ENCODE peak calls at places on chromosome 6, in five cellular contexts. J is foreskin fibroblast, G is IMR-90, D is tibial artery, W is pancreas. N is an unnamed sample.
A peak's percentile ranks its signal among the peaks of the same experiment; 100 is the strongest.

GRCh38 chr6:33343953-33344611 is 26.5 kb upstream of the ZBTB22 start:
- DNase-seq in W (no peak), D (no peak), G (no peak), J (no peak), N (no peak)

GRCh38 chr6:24432611-24433010 is 29.9 kb downstream of the MRS2 start:
- DNase-seq in J (no peak), D (no peak), G (no peak), W (no peak), N (no peak)

GRCh38 chr6:32086661-32087573 is 22.2 kb downstream of the TNXB start:
- DNase-seq in J (peak; percentile 84), G (peak; percentile 88), W (no peak), D (no peak), N (peak; percentile 35)

GRCh38 chr6:149118737-149119653 is 198.5 kb upstream of the TAB2 start:
- DNase-seq in W (no peak), G (no peak), J (no peak), D (no peak), N (no peak)

GRCh38 chr6:11009353-11009752 is 34.8 kb downstream of the ELOVL2 start:
- DNase-seq in W (no peak), J (no peak), G (peak; percentile 61), D (no peak), N (peak; percentile 66)

GRCh38 chr6:157464653-157465535 is 83.9 kb downstream of the ZDHHC14 start:
- DNase-seq in W (no peak), D (no peak), G (no peak), J (no peak), N (no peak)

GRCh38 chr6:52931351-52931750 is 21.9 kb upstream of the GSTA3 start:
- DNase-seq in J (no peak), W (no peak), G (no peak), D (no peak), N (no peak)

GRCh38 chr6:53199156-53199555 is 50.5 kb upstream of the GCM1 start:
- DNase-seq in J (no peak), D (no peak), W (no peak), G (no peak), N (no peak)

GRCh38 chr6:6679633-6680032 is 91.1 kb downstream of the LY86 start:
- DNase-seq in J (no peak), G (no peak), D (no peak), W (no peak), N (no peak)

GRCh38 chr6:149233056-149233715 is 84.3 kb upstream of the TAB2 start:
- DNase-seq in D (no peak), W (no peak), G (peak; percentile 93), J (peak; percentile 73), N (peak; percentile 87)

GRCh38 chr6:43817192-43817591 is 47.2 kb downstream of the VEGFA start:
- DNase-seq in W (no peak), J (peak; percentile 37), G (peak; percentile 31), D (no peak), N (peak; percentile 40)

GRCh38 chr6:33772902-33773472 is 15.9 kb downstream of the LEMD2 start:
- DNase-seq in G (no peak), J (no peak), D (no peak), W (peak; percentile 9), N (peak; percentile 39)

GRCh38 chr6:52312461-52312860 is 27.9 kb upstream of the MCM3 start:
- DNase-seq in D (no peak), J (no peak), G (no peak), W (no peak), N (no peak)

GRCh38 chr6:1020133-1020532 is 291.8 kb upstream of the FOXQ1 start:
- DNase-seq in D (no peak), J (no peak), W (no peak), G (no peak), N (no peak)

GRCh38 chr6:1144842-1145755 is 166.8 kb upstream of the FOXQ1 start:
- DNase-seq in W (no peak), G (peak; percentile 76), D (no peak), J (peak; percentile 88), N (no peak)

GRCh38 chr6:52352239-52353008 is 9.5 kb upstream of the PAQR8 start:
- DNase-seq in D (peak; percentile 31), W (no peak), G (peak; percentile 98), J (peak; percentile 95), N (peak; percentile 97)

GRCh38 chr6:157980288-157981131 is 1.2 kb upstream of the SYNJ2 start:
- DNase-seq in D (no peak), W (no peak), G (no peak), J (no peak), N (no peak)

GRCh38 chr6:132456700-132457143 is 55.4 kb upstream of the MOXD1 start:
- DNase-seq in D (no peak), J (peak; percentile 68), W (no peak), G (no peak), N (no peak)

GRCh38 chr6:37549186-37549957 is 49.7 kb upstream of the CCDC167 start:
- DNase-seq in G (no peak), W (no peak), J (no peak), D (no peak), N (no peak)

GRCh38 chr6:92777146-92777740 is 642.1 kb downstream of the EPHA7 start:
- DNase-seq in G (peak; percentile 42), D (no peak), W (no peak), J (peak; percentile 1), N (peak; percentile 62)

GRCh38 chr6:47729019-47729418 is 30.6 kb downstream of the ADGRF4 start:
- DNase-seq in D (no peak), W (no peak), J (no peak), G (no peak), N (peak; percentile 91)

GRCh38 chr6:46719099-46719498 is 16.1 kb downstream of the PLA2G7 start:
- DNase-seq in G (peak; percentile 41), D (no peak), J (peak; percentile 64), W (no peak), N (peak; percentile 96)

GRCh38 chr6:134674562-134674961 is 275.3 kb downstream of the ALDH8A1 start:
- DNase-seq in W (no peak), J (no peak), D (no peak), G (no peak), N (no peak)

GRCh38 chr6:42370323-42370985 is 81.3 kb downstream of the TRERF1 start:
- DNase-seq in J (no peak), W (no peak), G (no peak), D (no peak), N (no peak)

GRCh38 chr6:34015576-34015975 is 130.3 kb downstream of the GRM4 start:
- DNase-seq in G (no peak), D (no peak), J (no peak), W (no peak), N (no peak)

GRCh38 chr6:150696156-150696555 is 96.5 kb downstream of the PLEKHG1 start:
- DNase-seq in D (no peak), W (no peak), G (no peak), J (no peak), N (no peak)

GRCh38 chr6:14661188-14661587 is 543.6 kb downstream of the CD83 start:
- DNase-seq in G (peak; percentile 89), D (no peak), W (no peak), J (no peak), N (peak; percentile 39)

GRCh38 chr6:167437888-167438484 is 113.1 kb downstream of the TTLL2 start:
- DNase-seq in J (no peak), W (no peak), G (no peak), D (no peak), N (no peak)

GRCh38 chr6:147117580-147117979 is 86.6 kb upstream of the STXBP5 start:
- DNase-seq in W (no peak), J (peak; percentile 45), G (peak; percentile 49), D (no peak), N (no peak)

GRCh38 chr6:113650610-113650979 is 206.6 kb upstream of the MARCKS start:
- DNase-seq in G (no peak), W (no peak), D (no peak), J (no peak), N (no peak)

GRCh38 chr6:166032366-166033171 is 135.1 kb downstream of the TBXT start:
- DNase-seq in D (no peak), W (no peak), J (peak; percentile 80), G (peak; percentile 90), N (no peak)

GRCh38 chr6:44652551-44652950 is 265.0 kb downstream of the CDC5L start:
- DNase-seq in W (no peak), J (peak; percentile 50), D (no peak), G (peak; percentile 25), N (no peak)

GRCh38 chr6:73722318-73723060 is 26.5 kb downstream of the CD109 start:
- DNase-seq in W (no peak), D (no peak), J (peak; percentile 95), G (peak; percentile 93), N (peak; percentile 90)

GRCh38 chr6:151999194-151999593 is 191.7 kb downstream of the ESR1 start:
- DNase-seq in W (no peak), G (no peak), D (no peak), J (peak; percentile 65), N (peak; percentile 57)

GRCh38 chr6:116773886-116774285 is 8.4 kb upstream of the FAM162B start:
- DNase-seq in G (no peak), J (peak; percentile 25), W (no peak), D (no peak), N (no peak)

GRCh38 chr6:116783852-116784251 is 18.3 kb upstream of the FAM162B start:
- DNase-seq in J (peak; percentile 48), W (no peak), G (peak; percentile 15), D (no peak), N (peak; percentile 4)

DNA sequence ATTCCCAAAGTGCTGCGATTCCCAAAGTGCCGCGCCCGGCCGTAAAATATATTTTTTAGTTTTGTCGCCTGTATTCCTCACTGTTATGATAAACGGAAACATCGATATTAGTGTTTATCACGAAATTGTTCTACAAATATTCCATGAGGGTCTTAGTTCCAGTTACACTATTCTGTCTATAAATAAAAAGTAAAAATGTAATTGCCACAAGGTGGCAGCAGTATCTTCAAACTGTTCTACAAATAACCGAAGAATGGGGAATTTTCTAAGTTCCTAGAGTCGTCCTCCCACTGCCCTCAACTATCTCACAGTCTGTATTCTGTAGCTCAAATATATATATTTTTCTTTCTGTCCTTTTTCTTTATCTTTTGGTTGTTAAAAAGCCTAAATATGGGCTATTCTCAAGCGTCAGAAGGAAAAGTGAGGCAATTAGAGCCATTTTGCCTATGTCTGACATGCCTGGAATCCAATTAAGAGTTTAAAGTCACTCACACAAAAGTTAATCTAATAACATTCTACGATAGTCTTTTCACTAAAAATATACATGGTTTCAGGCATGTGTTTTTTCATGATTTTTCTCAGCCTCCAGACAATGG is 14.1 kb upstream of the FAM162B start:
- DNase-seq in W (no peak), G (peak; percentile 36), D (no peak), J (peak; percentile 53), N (peak; percentile 36)
- H3K4me3 ChIP-seq in W (no peak overlapping the region), G (no peak overlapping the region), D (no peak overlapping the region), J (no peak overlapping the region), N (no peak overlapping the region)

DNA sequence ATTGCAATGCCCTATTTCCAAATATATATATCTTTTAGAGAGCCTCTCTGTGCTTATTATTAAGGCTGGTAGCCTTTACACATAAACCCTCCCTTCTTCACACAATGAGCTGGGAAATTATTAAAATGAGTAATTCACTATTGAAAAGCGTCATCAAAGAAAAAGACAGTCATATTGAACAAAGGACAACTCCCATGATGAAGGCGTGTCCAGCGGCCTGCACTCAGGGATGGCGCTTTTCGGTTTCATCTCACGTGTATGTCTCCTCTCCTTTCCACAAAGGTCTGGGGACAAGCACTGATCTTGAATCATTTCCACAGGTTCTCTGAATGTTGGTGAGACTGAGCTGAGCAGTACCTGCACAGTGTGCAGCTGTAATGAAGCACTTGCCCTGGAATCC is 3.5 kb downstream of the SERPINB9 start:
- DNase-seq in J (no peak), D (no peak), W (no peak), G (no peak), N (no peak)
- H3K4me3 ChIP-seq in J (no peak overlapping the region), D (no peak overlapping the region), W (no peak overlapping the region), G (no peak overlapping the region), N (no peak overlapping the region)

GRCh38 chr6:99612551-99613397 is 6.1 kb downstream of the PRDM13 start:
- DNase-seq in J (no peak), G (no peak), W (no peak), D (no peak), N (no peak)
- H3K4me3 ChIP-seq in J (peak overlapping the region; percentile 18), G (peak overlapping the region; percentile 12), W (peak overlapping the region; percentile 59), D (peak overlapping the region; percentile 55), N (no peak overlapping the region)

GRCh38 chr6:28807682-28808280 is 116.0 kb downstream of the TRIM27 start:
- DNase-seq in W (no peak), G (peak; percentile 69), D (no peak), J (peak; percentile 77), N (peak; percentile 71)
- H3K4me3 ChIP-seq in W (no peak overlapping the region), G (peak overlapping the region; percentile 42), D (no peak overlapping the region), J (peak overlapping the region; percentile 19), N (peak overlapping the region; percentile 29)